ENCODE peak calls at places on chromosomes 7 and 10, in five cellular contexts. One of them, this sample, is unnamed.

GRCh38 chr10:58704226-58705200 is 191.8 kb downstream of the BICC1 start:
- DNase-seq in adrenal gland: no peak
- DNase-seq in neural progenitor cell: peak; percentile 5
- DNase-seq in fibroblast of lung: peak; percentile 89
- DNase-seq in sigmoid colon: no peak
- DNase-seq in this sample: peak; percentile 61

GRCh38 chr10:78471326-78471722 is 437.7 kb downstream of the RPS24 start:
- DNase-seq in neural progenitor cell: no peak
- DNase-seq in fibroblast of lung: no peak
- DNase-seq in adrenal gland: no peak
- DNase-seq in sigmoid colon: no peak
- DNase-seq in this sample: no peak

GRCh38 chr7:44633254-44634186 is 27.1 kb downstream of the OGDH start:
- DNase-seq in fibroblast of lung: peak; percentile 97
- DNase-seq in adrenal gland: peak; percentile 90
- DNase-seq in neural progenitor cell: no peak
- DNase-seq in sigmoid colon: peak; percentile 88
- DNase-seq in this sample: peak; percentile 92

GRCh38 chr10:88115968-88116367 is 252.5 kb downstream of the PTEN start:
- DNase-seq in sigmoid colon: no peak
- DNase-seq in neural progenitor cell: no peak
- DNase-seq in adrenal gland: no peak
- DNase-seq in fibroblast of lung: peak; percentile 77
- DNase-seq in this sample: no peak

GRCh38 chr7:121107923-121108498 is 119.5 kb downstream of the CPED1 start:
- DNase-seq in neural progenitor cell: peak; percentile 74
- DNase-seq in sigmoid colon: no peak
- DNase-seq in fibroblast of lung: peak; percentile 55
- DNase-seq in adrenal gland: no peak
- DNase-seq in this sample: peak; percentile 44

GRCh38 chr7:66634816-66635215 is 6.1 kb downstream of the KCTD7 start:
- DNase-seq in adrenal gland: no peak
- DNase-seq in neural progenitor cell: no peak
- DNase-seq in fibroblast of lung: no peak
- DNase-seq in sigmoid colon: no peak
- DNase-seq in this sample: no peak

GRCh38 chr10:51308096-51308495 is 233.8 kb downstream of the PRKG1 start:
- DNase-seq in adrenal gland: no peak
- DNase-seq in sigmoid colon: no peak
- DNase-seq in neural progenitor cell: no peak
- DNase-seq in fibroblast of lung: no peak
- DNase-seq in this sample: no peak

GRCh38 chr7:14748461-14748860 is 154.1 kb downstream of the DGKB start:
- DNase-seq in fibroblast of lung: peak; percentile 91
- DNase-seq in adrenal gland: no peak
- DNase-seq in sigmoid colon: no peak
- DNase-seq in neural progenitor cell: no peak
- DNase-seq in this sample: peak; percentile 81

GRCh38 chr10:132499367-132499685 is 38.3 kb upstream of the INPP5A start:
- DNase-seq in sigmoid colon: no peak
- DNase-seq in neural progenitor cell: no peak
- DNase-seq in fibroblast of lung: no peak
- DNase-seq in adrenal gland: no peak
- DNase-seq in this sample: no peak

DNA sequence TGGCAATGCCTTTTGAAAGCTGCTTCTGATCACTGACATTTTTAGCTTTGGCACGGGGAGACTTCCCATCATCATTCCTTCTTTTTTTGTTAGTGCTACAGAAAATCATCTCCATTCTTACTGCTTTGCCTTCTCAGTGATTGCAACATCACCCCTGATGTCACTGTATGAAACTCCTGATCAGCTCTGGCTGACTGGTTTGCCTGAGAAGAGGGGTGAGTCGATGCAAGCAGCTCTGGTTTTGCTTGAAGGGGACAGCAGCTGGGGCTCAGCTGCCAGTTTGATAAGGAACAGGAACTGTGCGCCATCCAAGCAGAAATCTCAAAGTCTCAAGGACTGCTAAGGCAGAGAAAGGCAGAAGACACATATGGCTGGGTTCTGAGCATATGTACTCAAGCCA is 808.5 kb upstream of the CELF2 start:
- DNase-seq in neural progenitor cell: no peak
- DNase-seq in sigmoid colon: peak; percentile 64
- DNase-seq in adrenal gland: peak; percentile 36
- DNase-seq in fibroblast of lung: peak; percentile 3
- DNase-seq in this sample: peak; percentile 56
- H3K4me3 ChIP-seq in neural progenitor cell: no peak overlapping the region
- H3K4me3 ChIP-seq in sigmoid colon: no peak overlapping the region
- H3K4me3 ChIP-seq in adrenal gland: no peak overlapping the region
- H3K4me3 ChIP-seq in fibroblast of lung: no peak overlapping the region
- H3K4me3 ChIP-seq in this sample: no peak overlapping the region

DNA sequence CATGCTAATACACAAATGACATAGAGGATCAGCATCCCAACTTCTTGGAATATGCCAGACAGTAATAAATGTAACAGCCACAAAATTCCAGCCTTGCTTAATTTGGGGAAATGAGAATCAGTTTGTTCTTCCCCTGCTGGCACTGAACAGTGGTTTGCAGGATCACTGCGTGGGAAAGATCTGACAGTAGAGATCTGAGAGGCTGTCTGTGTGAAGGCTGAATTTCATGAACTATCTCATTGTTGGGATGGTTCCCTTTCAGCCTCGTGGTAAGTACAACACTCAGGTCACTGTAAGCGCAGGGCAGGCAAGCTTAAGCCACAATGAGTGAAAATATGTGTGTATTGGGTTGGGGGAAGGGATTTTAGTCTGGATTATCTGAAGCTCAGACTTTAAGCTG is 1078.1 kb downstream of the LRMDA start:
- DNase-seq in adrenal gland: no peak
- DNase-seq in fibroblast of lung: peak; percentile 73
- DNase-seq in sigmoid colon: no peak
- DNase-seq in neural progenitor cell: peak; percentile 5
- DNase-seq in this sample: no peak
- TF ChIP-seq CTCF in adrenal gland: no peak
- TF ChIP-seq CTCF in fibroblast of lung: no peak
- TF ChIP-seq CTCF in sigmoid colon: no peak
- TF ChIP-seq CTCF in neural progenitor cell: no peak
- TF ChIP-seq CTCF in this sample: no peak

DNA sequence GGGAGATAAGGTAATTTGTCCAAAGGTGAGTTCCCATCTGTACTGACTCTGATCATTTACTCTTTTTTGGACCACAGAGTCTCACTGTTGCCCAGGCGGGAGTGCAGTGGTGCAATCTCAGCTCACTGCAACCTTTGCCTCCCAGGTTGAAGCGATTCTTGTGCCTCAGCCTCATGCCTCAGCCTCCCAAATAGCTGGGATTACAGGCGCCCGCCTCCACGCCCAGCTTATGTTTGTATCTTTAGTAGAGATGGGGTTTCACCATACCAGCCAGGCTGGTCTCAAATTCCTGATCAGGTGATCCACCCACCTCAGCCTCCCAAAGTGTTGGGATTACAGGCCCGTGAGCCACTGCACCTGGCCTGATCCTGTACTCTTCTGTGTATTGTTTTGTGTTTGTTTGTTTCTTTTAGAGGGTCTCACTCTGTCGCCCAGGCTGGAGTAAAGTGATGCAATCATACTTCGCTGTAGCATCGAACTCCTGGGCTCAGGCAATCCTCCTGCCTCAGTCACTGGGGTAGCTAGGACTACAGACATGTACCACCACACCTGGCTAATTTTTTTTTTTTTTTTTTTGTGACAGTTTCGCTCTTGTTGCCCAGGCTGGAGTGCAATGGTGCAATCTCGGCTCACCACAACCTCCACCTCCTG is 2.4 kb downstream of the NOLC1 start:
- DNase-seq in neural progenitor cell: no peak
- DNase-seq in sigmoid colon: no peak
- DNase-seq in adrenal gland: no peak
- DNase-seq in fibroblast of lung: no peak
- DNase-seq in this sample: no peak
- H3K36me3 ChIP-seq in neural progenitor cell: no peaks in the 10 kb centered on the region
- H3K36me3 ChIP-seq in sigmoid colon: peaks cover 57% of the 10 kb centered on the region
- H3K36me3 ChIP-seq in adrenal gland: no peaks in the 10 kb centered on the region
- H3K36me3 ChIP-seq in fibroblast of lung: peaks cover 15% of the 10 kb centered on the region
- H3K36me3 ChIP-seq in this sample: peaks cover 34% of the 10 kb centered on the region

DNA sequence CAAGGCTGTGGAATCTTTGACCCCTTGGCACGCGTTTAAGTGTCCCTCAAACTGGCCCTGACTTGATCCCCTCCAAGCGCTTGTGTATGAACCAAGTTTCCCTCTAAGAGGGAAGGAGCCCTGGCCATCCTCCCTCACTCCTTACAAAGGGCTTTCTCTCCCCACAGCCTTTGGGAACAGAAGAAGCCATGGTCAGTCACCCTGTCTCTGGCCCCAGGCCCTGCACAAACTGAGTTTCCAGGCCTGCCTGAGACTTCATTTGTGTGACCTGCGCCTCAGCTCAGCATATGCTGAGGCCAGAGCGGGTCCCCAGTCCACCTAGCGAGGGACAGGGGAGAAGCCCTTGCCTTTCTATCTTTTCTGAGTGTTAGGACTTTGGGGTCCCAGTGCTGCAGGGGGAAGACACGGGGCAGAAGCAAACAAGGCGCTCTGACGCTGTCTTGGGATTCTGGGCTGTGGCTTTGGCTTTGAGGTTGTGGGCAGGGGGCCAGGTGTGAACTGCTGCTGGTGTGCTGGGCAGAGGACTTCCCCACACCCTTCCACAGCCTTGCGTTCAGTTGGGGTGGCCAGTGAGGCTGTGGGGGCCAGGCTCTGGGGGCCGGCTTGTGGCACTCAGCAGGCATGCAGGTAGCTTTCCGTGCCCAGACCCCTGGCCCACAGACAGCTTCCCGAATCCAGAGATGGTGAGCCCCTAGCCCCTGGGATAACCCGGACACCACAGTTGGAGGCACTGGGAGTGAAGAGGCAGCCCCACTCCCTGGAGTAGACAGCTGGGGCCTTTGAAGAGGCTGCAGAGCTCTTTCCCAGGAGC is 1.5 kb downstream of the RET start:
- DNase-seq in sigmoid colon: no peak
- DNase-seq in neural progenitor cell: no peak
- DNase-seq in fibroblast of lung: no peak
- DNase-seq in adrenal gland: no peak
- DNase-seq in this sample: no peak
- H3K4me3 ChIP-seq in sigmoid colon: no peak overlapping the region
- H3K4me3 ChIP-seq in neural progenitor cell: no peak overlapping the region
- H3K4me3 ChIP-seq in fibroblast of lung: no peak overlapping the region
- H3K4me3 ChIP-seq in adrenal gland: no peak overlapping the region
- H3K4me3 ChIP-seq in this sample: no peak overlapping the region

DNA sequence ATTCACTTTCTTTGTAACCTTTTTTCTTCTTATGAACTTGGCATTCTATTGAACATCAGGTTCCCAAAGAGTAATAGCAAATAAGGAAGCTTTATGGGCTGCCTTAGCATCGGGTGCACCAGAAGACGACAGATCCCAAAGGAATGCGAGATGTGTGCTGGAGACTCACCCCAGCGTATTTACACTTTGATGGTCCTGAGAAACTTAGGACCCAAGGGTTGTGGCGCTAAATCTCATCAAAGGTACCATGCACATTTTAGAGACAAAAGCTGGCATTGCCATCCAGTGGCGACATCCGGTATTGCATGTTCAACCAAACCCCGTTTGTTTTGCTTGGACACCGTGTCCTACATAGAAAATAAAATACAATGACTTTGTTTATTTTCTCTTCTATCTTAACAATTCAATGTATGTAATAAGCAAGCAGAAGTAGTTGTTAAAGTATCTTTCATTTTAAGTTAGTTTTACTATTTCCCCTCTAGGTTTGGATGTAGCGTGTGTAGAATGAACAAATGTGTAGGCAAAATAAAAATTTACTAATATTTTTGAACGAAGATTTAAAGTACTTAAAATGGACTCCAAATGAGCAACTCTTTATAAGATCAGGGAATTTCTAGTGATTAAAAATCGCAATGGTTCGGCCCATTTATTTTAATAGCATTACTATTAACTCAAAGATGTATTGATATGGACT is 1154.8 kb downstream of the GATA3 start:
- DNase-seq in sigmoid colon: peak; percentile 69
- DNase-seq in adrenal gland: peak; percentile 39
- DNase-seq in fibroblast of lung: peak; percentile 36
- DNase-seq in neural progenitor cell: peak; percentile 79
- DNase-seq in this sample: peak; percentile 58
- TF ChIP-seq CTCF in sigmoid colon: peak; percentile 77
- TF ChIP-seq CTCF in adrenal gland: peak; percentile 85
- TF ChIP-seq CTCF in fibroblast of lung: peak; percentile 88
- TF ChIP-seq CTCF in neural progenitor cell: peak; percentile 89
- TF ChIP-seq CTCF in this sample: peak; percentile 93

DNA sequence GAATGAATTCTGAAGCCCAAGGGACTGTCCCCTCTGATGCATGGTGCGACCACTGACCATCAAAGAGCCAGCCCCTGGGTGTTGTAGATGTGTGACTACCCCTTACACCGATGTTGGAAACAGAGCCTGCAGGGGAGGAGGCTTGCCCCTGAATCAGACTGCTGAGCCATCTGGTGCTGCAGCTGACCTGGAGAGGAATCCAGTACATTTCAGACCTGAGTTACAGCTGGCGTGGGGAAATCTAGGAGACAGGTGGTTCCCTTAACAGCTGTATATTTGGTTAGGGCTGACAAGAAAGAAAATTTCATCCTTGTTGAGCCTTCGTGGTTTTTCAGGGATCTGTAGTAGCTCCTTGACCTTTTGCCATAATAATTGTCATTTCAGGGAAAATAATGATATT is 195.5 kb downstream of the CELF2 start:
- DNase-seq in adrenal gland: no peak
- DNase-seq in sigmoid colon: no peak
- DNase-seq in fibroblast of lung: no peak
- DNase-seq in neural progenitor cell: peak; percentile 6
- DNase-seq in this sample: no peak
- H3K36me3 ChIP-seq in adrenal gland: no peaks in the 10 kb centered on the region
- H3K36me3 ChIP-seq in sigmoid colon: no peaks in the 10 kb centered on the region
- H3K36me3 ChIP-seq in fibroblast of lung: no peaks in the 10 kb centered on the region
- H3K36me3 ChIP-seq in neural progenitor cell: no peaks in the 10 kb centered on the region
- H3K36me3 ChIP-seq in this sample: no peaks in the 10 kb centered on the region

DNA sequence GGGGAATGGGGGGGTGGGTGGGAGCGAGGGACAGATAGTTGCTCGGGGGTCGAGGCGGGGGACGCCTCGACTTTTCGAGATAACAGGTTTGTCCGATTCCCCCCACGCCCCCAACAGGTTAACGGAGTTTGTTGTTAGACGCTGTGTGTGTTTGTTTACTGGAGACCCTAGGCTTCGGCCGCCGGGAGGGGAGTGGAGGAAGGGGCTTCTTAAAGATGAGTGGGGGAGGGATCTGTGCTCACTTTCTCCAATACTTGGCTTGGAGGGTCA is 846 bp downstream of the SORCS3 start:
- DNase-seq in neural progenitor cell: peak; percentile 46
- DNase-seq in adrenal gland: no peak
- DNase-seq in sigmoid colon: no peak
- DNase-seq in fibroblast of lung: no peak
- DNase-seq in this sample: no peak
- H3K4me3 ChIP-seq in neural progenitor cell: peak overlapping the region; percentile 56
- H3K4me3 ChIP-seq in adrenal gland: no peak overlapping the region
- H3K4me3 ChIP-seq in sigmoid colon: peak overlapping the region; percentile 41
- H3K4me3 ChIP-seq in fibroblast of lung: no peak overlapping the region
- H3K4me3 ChIP-seq in this sample: no peak overlapping the region

GRCh38 chr7:116285252-116285651 is 74.9 kb downstream of the TES start:
- DNase-seq in sigmoid colon: no peak
- DNase-seq in fibroblast of lung: no peak
- DNase-seq in neural progenitor cell: no peak
- DNase-seq in adrenal gland: no peak
- DNase-seq in this sample: no peak
- TF ChIP-seq CTCF in sigmoid colon: no peak
- TF ChIP-seq CTCF in fibroblast of lung: no peak
- TF ChIP-seq CTCF in neural progenitor cell: no peak
- TF ChIP-seq CTCF in adrenal gland: no peak
- TF ChIP-seq CTCF in this sample: no peak

This sample was measured in brain microvascular endothelial cell.